ENCODE peak calls at places on chromosomes 3 and 15, in seven cellular contexts. One of them, this sample, is unnamed.
A peak's percentile ranks its signal among the peaks of the same experiment; 100 is the strongest.

GRCh38 chr15:72554471-72555425 is 80.6 kb downstream of the ARIH1 start:
- DNase-seq in activated B cell treated with CpG ODN at 0.5 μM for 24 hours: no peak
- DNase-seq in GM13977: no peak
- DNase-seq in sigmoid colon: no peak
- DNase-seq in AG04449: no peak
- DNase-seq in fibroblast of lung: peak; percentile 77
- DNase-seq in ovary: no peak
- DNase-seq in this sample: no peak

GRCh38 chr3:124763644-124764358 is 33.5 kb downstream of the UMPS start:
- DNase-seq in ovary: no peak
- DNase-seq in sigmoid colon: no peak
- DNase-seq in fibroblast of lung: no peak
- DNase-seq in GM13977: no peak
- DNase-seq in AG04449: no peak
- DNase-seq in activated B cell treated with CpG ODN at 0.5 μM for 24 hours: no peak
- DNase-seq in this sample: no peak

GRCh38 chr3:73431136-73431933 is 193.4 kb downstream of the PDZRN3 start:
- DNase-seq in fibroblast of lung: no peak
- DNase-seq in AG04449: no peak
- DNase-seq in GM13977: no peak
- DNase-seq in activated B cell treated with CpG ODN at 0.5 μM for 24 hours: no peak
- DNase-seq in sigmoid colon: no peak
- DNase-seq in ovary: no peak
- DNase-seq in this sample: no peak

GRCh38 chr3:168250415-168250861 is 154.7 kb upstream of the GOLIM4 start:
- DNase-seq in GM13977: peak; percentile 39
- DNase-seq in activated B cell treated with CpG ODN at 0.5 μM for 24 hours: no peak
- DNase-seq in AG04449: no peak
- DNase-seq in sigmoid colon: no peak
- DNase-seq in fibroblast of lung: peak; percentile 17
- DNase-seq in ovary: no peak
- DNase-seq in this sample: no peak

GRCh38 chr15:72063186-72063585 is 54.8 kb downstream of the MYO9A start:
- DNase-seq in ovary: no peak
- DNase-seq in fibroblast of lung: no peak
- DNase-seq in AG04449: no peak
- DNase-seq in sigmoid colon: no peak
- DNase-seq in GM13977: no peak
- DNase-seq in activated B cell treated with CpG ODN at 0.5 μM for 24 hours: no peak
- DNase-seq in this sample: no peak

GRCh38 chr3:149703474-149703873 is 45.6 kb upstream of the WWTR1 start:
- DNase-seq in AG04449: no peak
- DNase-seq in sigmoid colon: peak; percentile 89
- DNase-seq in ovary: peak; percentile 66
- DNase-seq in GM13977: no peak
- DNase-seq in activated B cell treated with CpG ODN at 0.5 μM for 24 hours: no peak
- DNase-seq in fibroblast of lung: peak; percentile 87
- DNase-seq in this sample: no peak

GRCh38 chr15:80856400-80856799 is 77.2 kb downstream of the CEMIP start:
- DNase-seq in ovary: no peak
- DNase-seq in AG04449: no peak
- DNase-seq in activated B cell treated with CpG ODN at 0.5 μM for 24 hours: no peak
- DNase-seq in sigmoid colon: no peak
- DNase-seq in fibroblast of lung: no peak
- DNase-seq in GM13977: no peak
- DNase-seq in this sample: no peak

GRCh38 chr3:25468866-25469319 is 40.8 kb downstream of the RARB start:
- DNase-seq in fibroblast of lung: peak; percentile 82
- DNase-seq in GM13977: no peak
- DNase-seq in AG04449: peak; percentile 59
- DNase-seq in activated B cell treated with CpG ODN at 0.5 μM for 24 hours: no peak
- DNase-seq in ovary: peak; percentile 74
- DNase-seq in sigmoid colon: peak; percentile 89
- DNase-seq in this sample: no peak

GRCh38 chr3:140223631-140224030 is 288.6 kb downstream of the CLSTN2 start:
- DNase-seq in activated B cell treated with CpG ODN at 0.5 μM for 24 hours: no peak
- DNase-seq in sigmoid colon: no peak
- DNase-seq in AG04449: no peak
- DNase-seq in fibroblast of lung: no peak
- DNase-seq in ovary: no peak
- DNase-seq in GM13977: no peak
- DNase-seq in this sample: peak; percentile 52

GRCh38 chr3:53643757-53644156 is 149.3 kb downstream of the CACNA1D start:
- DNase-seq in activated B cell treated with CpG ODN at 0.5 μM for 24 hours: no peak
- DNase-seq in ovary: no peak
- DNase-seq in AG04449: no peak
- DNase-seq in GM13977: no peak
- DNase-seq in sigmoid colon: no peak
- DNase-seq in fibroblast of lung: no peak
- DNase-seq in this sample: no peak
- TF ChIP-seq CTCF in activated B cell treated with CpG ODN at 0.5 μM for 24 hours: no peak
- TF ChIP-seq CTCF in ovary: no peak
- TF ChIP-seq CTCF in AG04449: no peak
- TF ChIP-seq CTCF in GM13977: no peak
- TF ChIP-seq CTCF in sigmoid colon: no peak
- TF ChIP-seq CTCF in fibroblast of lung: no peak
- TF ChIP-seq CTCF in this sample: peak; percentile 33

DNA sequence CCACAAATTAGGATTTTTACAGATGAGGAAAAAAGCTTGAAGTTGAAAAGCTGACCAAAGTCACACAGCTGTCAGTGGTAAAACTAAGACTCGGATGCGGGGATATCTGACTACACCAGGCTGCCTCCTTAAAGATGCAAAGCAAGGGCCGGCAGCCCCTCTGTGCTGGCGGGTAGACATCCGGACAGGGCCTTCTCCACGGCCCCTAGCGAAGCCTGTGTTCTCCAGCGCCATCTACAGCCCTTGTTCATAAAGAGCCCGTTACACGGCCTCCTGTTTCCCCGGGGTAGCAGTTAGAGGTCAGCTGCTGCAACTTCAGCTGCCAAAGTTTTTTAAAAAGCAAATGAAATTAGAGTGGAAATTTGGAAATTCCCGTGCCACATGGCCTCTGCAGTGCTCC is 383.0 kb downstream of the TBL1XR1 start:
- DNase-seq in fibroblast of lung: peak; percentile 70
- DNase-seq in activated B cell treated with CpG ODN at 0.5 μM for 24 hours: no peak
- DNase-seq in ovary: no peak
- DNase-seq in AG04449: no peak
- DNase-seq in sigmoid colon: peak; percentile 71
- DNase-seq in GM13977: peak; percentile 41
- DNase-seq in this sample: no peak
- TF ChIP-seq CTCF in fibroblast of lung: peak; percentile 46
- TF ChIP-seq CTCF in activated B cell treated with CpG ODN at 0.5 μM for 24 hours: no peak
- TF ChIP-seq CTCF in ovary: no peak
- TF ChIP-seq CTCF in AG04449: peak; percentile 63
- TF ChIP-seq CTCF in sigmoid colon: peak; percentile 74
- TF ChIP-seq CTCF in GM13977: peak; percentile 50
- TF ChIP-seq CTCF in this sample: peak; percentile 82

DNA sequence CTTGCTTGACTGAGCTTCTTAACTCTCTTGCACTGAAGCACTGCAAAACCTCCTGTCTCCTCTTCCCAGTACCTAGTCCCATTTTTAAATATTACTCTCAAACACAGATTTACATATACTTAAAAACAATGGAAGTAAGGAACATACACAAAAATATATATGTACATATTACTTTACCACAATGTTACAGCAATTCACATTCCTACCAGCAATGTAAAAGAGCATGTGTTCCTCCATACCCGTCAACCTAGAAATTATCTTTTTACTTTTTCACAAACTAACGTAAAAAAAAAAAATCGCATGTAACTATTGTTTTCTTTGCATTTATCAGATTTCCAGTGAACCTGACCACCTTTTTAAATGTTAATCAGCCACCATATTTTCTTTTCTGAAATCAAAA is 60.4 kb downstream of the RYK start:
- DNase-seq in AG04449: no peak
- DNase-seq in ovary: no peak
- DNase-seq in activated B cell treated with CpG ODN at 0.5 μM for 24 hours: no peak
- DNase-seq in sigmoid colon: no peak
- DNase-seq in fibroblast of lung: no peak
- DNase-seq in GM13977: no peak
- DNase-seq in this sample: no peak
- TF ChIP-seq CTCF in AG04449: no peak
- TF ChIP-seq CTCF in ovary: no peak
- TF ChIP-seq CTCF in activated B cell treated with CpG ODN at 0.5 μM for 24 hours: no peak
- TF ChIP-seq CTCF in sigmoid colon: no peak
- TF ChIP-seq CTCF in fibroblast of lung: no peak
- TF ChIP-seq CTCF in GM13977: no peak
- TF ChIP-seq CTCF in this sample: peak; percentile 18

GRCh38 chr15:38876211-38876610 is 311.6 kb upstream of the RASGRP1 start:
- DNase-seq in activated B cell treated with CpG ODN at 0.5 μM for 24 hours: no peak
- DNase-seq in AG04449: no peak
- DNase-seq in fibroblast of lung: no peak
- DNase-seq in sigmoid colon: no peak
- DNase-seq in ovary: no peak
- DNase-seq in GM13977: no peak
- DNase-seq in this sample: no peak
- TF ChIP-seq CTCF in activated B cell treated with CpG ODN at 0.5 μM for 24 hours: no peak
- TF ChIP-seq CTCF in AG04449: no peak
- TF ChIP-seq CTCF in fibroblast of lung: no peak
- TF ChIP-seq CTCF in sigmoid colon: no peak
- TF ChIP-seq CTCF in ovary: no peak
- TF ChIP-seq CTCF in GM13977: no peak
- TF ChIP-seq CTCF in this sample: no peak